ENCODE peak calls at places on chromosomes 4 and X, in seven cellular contexts. Q, F, P, O, Y, M and A are unnamed samples.

GRCh38 chr4:84389406-84389805 is 109.7 kb downstream of the NKX6-1 start:
- DNase-seq in Q (no peak), F (no peak), P (no peak), O (no peak), Y (peak; percentile 6), M (no peak), A (no peak)

GRCh38 chr4:29970626-29971025 is 749.5 kb upstream of the PCDH7 start:
- DNase-seq in Q (no peak), F (no peak), P (no peak), O (no peak), Y (no peak), M (no peak), A (no peak)

GRCh38 chr4:183830438-183830985 is 74.6 kb upstream of the STOX2 start:
- DNase-seq in Q (no peak), F (no peak), P (no peak), O (no peak), Y (no peak), M (no peak), A (no peak)

GRCh38 chr4:69822198-69822597 is 37.7 kb downstream of the SULT1E1 start:
- DNase-seq in Q (no peak), F (no peak), P (no peak), O (no peak), Y (no peak), M (no peak), A (no peak)

GRCh38 chr4:38306482-38307071 is 346.4 kb downstream of the PTTG2 start:
- DNase-seq in Q (no peak), F (no peak), P (no peak), O (no peak), Y (no peak), M (no peak), A (no peak)

GRCh38 chr4:188295899-188296298 is 156.7 kb downstream of the TRIML1 start:
- DNase-seq in Q (no peak), F (no peak), P (no peak), O (no peak), Y (no peak), M (no peak), A (no peak)

GRCh38 chr4:25892796-25893195 is 21.2 kb upstream of the SMIM20 start:
- DNase-seq in Q (no peak), F (peak; percentile 55), P (peak; percentile 37), O (no peak), Y (no peak), M (no peak), A (no peak)

GRCh38 chr4:137521053-137521452 is 11.2 kb downstream of the PCDH18 start:
- DNase-seq in Q (no peak), F (no peak), P (no peak), O (no peak), Y (no peak), M (no peak), A (no peak)

GRCh38 chrX:133610056-133610455 is 194.8 kb upstream of the GPC4 start:
- DNase-seq in Q (no peak), F (no peak), P (no peak), O (no peak), Y (peak; percentile 70), M (no peak), A (no peak)

GRCh38 chr4:40909363-40909876 is 159.7 kb downstream of the NSUN7 start:
- DNase-seq in Q (no peak), F (no peak), P (no peak), O (peak; percentile 33), Y (peak; percentile 76), M (peak; percentile 73), A (no peak)

GRCh38 chr4:8316911-8317351 is 47.4 kb downstream of the HTRA3 start:
- DNase-seq in Q (no peak), F (peak; percentile 58), P (no peak), O (no peak), Y (no peak), M (no peak), A (no peak)

GRCh38 chr4:116275006-116275405 is 810.4 kb downstream of the TRAM1L1 start:
- DNase-seq in Q (no peak), F (no peak), P (no peak), O (no peak), Y (no peak), M (no peak), A (no peak)

GRCh38 chr4:1589098-1589497 is 95.0 kb downstream of the FAM53A start:
- DNase-seq in Q (no peak), F (no peak), P (no peak), O (no peak), Y (no peak), M (no peak), A (no peak)

GRCh38 chrX:51420610-51421009 is 75.8 kb downstream of the NUDT11 start:
- DNase-seq in Q (peak; percentile 6), F (no peak), P (no peak), O (no peak), Y (peak; percentile 61), M (peak; percentile 7), A (no peak)

GRCh38 chr4:56976878-56977320 is 507 bp downstream of the NOA1 start:
- DNase-seq in Q (peak; percentile 65), F (no peak), P (no peak), O (peak; percentile 62), Y (no peak), M (no peak), A (peak; percentile 36)

GRCh38 chr4:113145519-113146291 is 96.3 kb downstream of the ANK2 start:
- DNase-seq in Q (peak; percentile 15), F (peak; percentile 49), P (peak; percentile 43), O (no peak), Y (no peak), M (no peak), A (peak; percentile 61)

GRCh38 chr4:56743550-56743949 is 62.5 kb upstream of the HOPX start:
- DNase-seq in Q (peak; percentile 92), F (no peak), P (no peak), O (no peak), Y (no peak), M (no peak), A (no peak)

GRCh38 chr4:8473920-8474590 is 33.5 kb downstream of the TRMT44 start:
- DNase-seq in Q (no peak), F (no peak), P (no peak), O (no peak), Y (no peak), M (no peak), A (no peak)

GRCh38 chr4:175017751-175018150 is 99.6 kb downstream of the ADAM29 start:
- DNase-seq in Q (no peak), F (no peak), P (no peak), O (no peak), Y (no peak), M (no peak), A (no peak)

GRCh38 chrX:132622130-132622529 is 133.3 kb upstream of the MBNL3 start:
- DNase-seq in Q (no peak), F (no peak), P (no peak), O (peak; percentile 25), Y (peak; percentile 57), M (no peak), A (no peak)

GRCh38 chrX:153582896-153583295 is 16.0 kb downstream of the CCNQ start:
- DNase-seq in Q (no peak), F (peak; percentile 64), P (peak; percentile 26), O (no peak), Y (no peak), M (no peak), A (no peak)

DNA sequence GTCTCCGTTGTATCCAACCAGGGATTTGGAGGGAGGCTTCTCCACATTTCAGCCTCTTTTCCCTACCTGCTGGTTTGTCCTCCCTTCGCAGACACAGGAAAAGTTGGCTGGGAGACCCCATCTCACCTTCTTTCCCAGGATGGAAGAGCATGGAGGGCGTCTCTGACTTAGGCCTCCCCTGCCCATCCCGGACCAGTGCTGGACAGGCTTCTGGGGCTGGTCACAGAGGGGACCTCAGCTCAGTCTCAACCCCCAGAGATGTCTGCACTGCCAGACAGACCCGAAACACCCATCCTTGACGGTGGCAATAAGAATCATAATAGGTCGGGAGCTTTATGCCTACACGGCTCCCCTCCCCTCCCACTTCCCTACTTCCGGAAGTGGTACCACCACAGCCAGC is 1.6 kb downstream of the WFS1 start:
- DNase-seq in Q (no peak), F (no peak), P (no peak), O (no peak), Y (no peak), M (no peak), A (no peak)
- H3K4me3 ChIP-seq in Q (no peak overlapping the region), F (no peak overlapping the region), P (no peak overlapping the region), O (no peak overlapping the region), Y (no peak overlapping the region), M (no peak overlapping the region), A (peak overlapping the region; percentile 18)

GRCh38 chrX:111270339-111270738 is at the start of gene CAPN6:
- DNase-seq in Q (no peak), F (no peak), P (no peak), O (no peak), Y (peak; percentile 4), M (no peak), A (no peak)
- H3K4me3 ChIP-seq in Q (no peak within 1 kb of the TSS), F (no peak within 1 kb of the TSS), P (no peak within 1 kb of the TSS), O (no peak within 1 kb of the TSS), Y (no peak within 1 kb of the TSS), M (no peak within 1 kb of the TSS), A (no peak within 1 kb of the TSS)

DNA sequence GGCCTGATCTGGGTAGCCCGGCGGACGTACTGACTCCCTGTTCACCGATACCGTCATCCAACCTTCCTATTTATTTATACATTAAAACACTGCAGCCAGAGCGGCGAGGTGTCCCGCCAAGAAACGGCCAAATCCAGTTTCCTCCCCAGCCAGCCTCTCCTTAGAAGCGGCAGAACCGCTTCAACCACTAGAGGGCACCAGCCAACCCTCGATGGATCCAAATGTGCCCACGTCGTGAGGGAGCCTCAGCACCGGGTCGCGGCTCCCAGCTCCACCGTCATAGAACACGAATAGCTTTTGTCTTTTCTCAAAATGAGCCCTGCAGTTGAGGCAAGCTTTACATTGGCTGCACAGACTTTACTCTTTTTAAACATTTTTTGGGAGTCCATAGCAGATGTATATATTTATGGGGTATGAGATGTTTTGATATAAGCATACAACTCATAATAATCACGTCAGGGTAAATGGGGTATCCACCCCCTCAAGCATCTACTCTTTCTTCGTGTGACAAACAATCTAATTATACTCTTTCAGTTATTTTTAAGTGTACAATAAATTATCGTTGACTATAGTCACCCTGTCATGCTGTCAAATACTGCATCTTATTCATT is 13.0 kb upstream of the HELT start:
- DNase-seq in Q (peak; percentile 75), F (peak; percentile 90), P (peak; percentile 84), O (peak; percentile 73), Y (peak; percentile 77), M (peak; percentile 27), A (peak; percentile 69)
- H3K4me3 ChIP-seq in Q (no peak overlapping the region), F (no peak overlapping the region), P (peak overlapping the region; percentile 31), O (no peak overlapping the region), Y (no peak overlapping the region), M (no peak overlapping the region), A (peak overlapping the region; percentile 12)

DNA sequence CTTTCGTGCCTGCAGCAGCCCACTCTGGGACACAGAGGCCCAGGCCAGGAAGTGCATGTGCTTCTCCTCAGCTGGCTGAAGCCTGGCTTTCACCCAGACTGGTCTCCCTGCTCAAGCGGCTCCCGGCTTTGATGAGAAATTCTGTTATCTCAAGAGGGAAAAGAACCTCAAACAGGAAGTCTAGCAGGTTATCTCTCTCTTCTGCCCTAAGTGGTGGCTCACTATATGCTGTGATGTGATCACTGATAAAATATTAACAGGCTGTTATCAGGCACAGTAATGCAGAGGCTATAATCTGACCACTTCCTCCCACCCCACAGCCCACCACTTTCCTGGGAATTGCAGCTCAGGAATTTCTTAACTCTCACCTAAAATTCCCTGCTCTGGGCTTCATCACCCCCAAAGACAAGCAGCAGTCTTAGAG is 13.3 kb downstream of the CLDN2 start:
- DNase-seq in Q (peak; percentile 59), F (no peak), P (no peak), O (no peak), Y (peak; percentile 40), M (no peak), A (no peak)
- H3K4me3 ChIP-seq in Q (no peak overlapping the region), F (no peak overlapping the region), P (no peak overlapping the region), O (no peak overlapping the region), Y (no peak overlapping the region), M (no peak overlapping the region), A (no peak overlapping the region)